ENCODE peak calls at places on chromosomes 6 and 20, in eight cellular contexts. C is prostate gland; K is ELF-1; N is globus pallidus; Y is AG10803; Z is hypothalamus; G is EL; F is stimulated activated CD4-positive, alpha-beta T cell treated with anti-CD3 and anti-CD28 coated beads, Interleukin-15, amount 100 ng/mL, for 1 hour. E is an unnamed sample.

GRCh38 chr6:26640806-26641205 is 18.7 kb downstream of the ZNF322 start:
- DNase-seq in F (no peak), N (no peak), Z (no peak), C (no peak), G (no peak), K (no peak), Y (no peak), E (no peak)

GRCh38 chr6:98747960-98748359 is 86.4 kb upstream of the POU3F2 start:
- DNase-seq in F (no peak), Z (no peak), N (no peak), G (peak; percentile 3), Y (no peak), C (no peak), K (no peak), E (no peak)

GRCh38 chr6:42390228-42390934 is 61.3 kb downstream of the TRERF1 start:
- DNase-seq in F (no peak), N (no peak), Y (no peak), G (no peak), C (no peak), K (no peak), Z (no peak), E (no peak)

GRCh38 chr6:150599199-150600002 is at the start of gene PLEKHG1:
- DNase-seq in Z (peak; percentile 37), C (peak; percentile 39), N (no peak), F (peak; percentile 33), K (peak; percentile 84), Y (peak; percentile 40), G (peak; percentile 47), E (peak; percentile 53)

GRCh38 chr6:21999012-21999528 is 297.8 kb downstream of the PRL start:
- DNase-seq in F (no peak), G (peak; percentile 85), K (no peak), Y (peak; percentile 55), N (no peak), C (no peak), Z (no peak), E (no peak)

GRCh38 chr20:57205625-57206219 is 60.7 kb downstream of the BMP7 start:
- DNase-seq in F (no peak), N (no peak), G (peak; percentile 89), C (no peak), Z (no peak), Y (peak; percentile 69), K (no peak), E (no peak)

GRCh38 chr6:131255434-131255833 is 120.2 kb downstream of the AKAP7 start:
- DNase-seq in G (no peak), C (no peak), K (no peak), N (no peak), Z (no peak), F (no peak), Y (no peak), E (no peak)

GRCh38 chr20:37259865-37260264 is 1.7 kb downstream of the GHRH start:
- DNase-seq in F (no peak), G (no peak), Z (no peak), N (no peak), K (no peak), C (no peak), Y (no peak), E (no peak)

GRCh38 chr6:28841290-28841689 is 82.5 kb downstream of the TRIM27 start:
- DNase-seq in C (no peak), N (no peak), Z (no peak), Y (no peak), K (peak; percentile 50), G (no peak), F (no peak), E (no peak)

GRCh38 chr20:35994994-35995453 is 26.6 kb downstream of the CNBD2 start:
- DNase-seq in F (peak; percentile 73), Y (peak; percentile 77), C (peak; percentile 82), K (peak; percentile 94), N (peak; percentile 74), G (peak; percentile 77), Z (peak; percentile 69), E (peak; percentile 75)

GRCh38 chr6:105459049-105459448 is 56.2 kb upstream of the PREP start:
- DNase-seq in G (peak; percentile 42), C (no peak), N (no peak), Z (no peak), Y (no peak), K (no peak), F (no peak), E (no peak)